ENCODE peak calls at places on chromosomes 7 and 10, in six cellular contexts. T, O, I, C, A and V are unnamed samples.

GRCh38 chr7:1646391-1646790 is 23.7 kb upstream of the ELFN1 start:
- DNase-seq in T (no peak), O (no peak), I (no peak), C (no peak), A (no peak), V (no peak)

GRCh38 chr7:139059905-139060304 is 24.1 kb upstream of the ZC3HAV1L start:
- DNase-seq in T (no peak), O (no peak), I (no peak), C (no peak), A (no peak), V (no peak)

GRCh38 chr10:58453098-58453497 is 59.6 kb upstream of the BICC1 start:
- DNase-seq in T (no peak), O (peak), I (no peak), C (no peak), A (no peak), V (no peak)

GRCh38 chr10:100775346-100775745 is 30.0 kb downstream of the PAX2 start:
- DNase-seq in T (no peak), O (no peak), I (no peak), C (no peak), A (no peak), V (no peak)

GRCh38 chr10:77245953-77246352 is 391.7 kb downstream of the KCNMA1 start:
- DNase-seq in T (no peak), O (peak), I (peak), C (no peak), A (no peak), V (no peak)

GRCh38 chr7:19575909-19576557 is 132.8 kb downstream of the POLR1F start:
- DNase-seq in T (no peak), O (no peak), I (no peak), C (no peak), A (no peak), V (no peak)

GRCh38 chr7:151038951-151039849 is 9.1 kb upstream of the ASIC3 start:
- DNase-seq in T (no peak), O (peak), I (peak), C (no peak), A (no peak), V (peak)

GRCh38 chr10:71234970-71235681 is 22.8 kb downstream of the UNC5B start:
- DNase-seq in T (no peak), O (peak), I (peak), C (no peak), A (no peak), V (no peak)

GRCh38 chr10:29703276-29703675 is 68.5 kb upstream of the SVIL start:
- DNase-seq in T (no peak), O (no peak), I (no peak), C (no peak), A (no peak), V (no peak)

GRCh38 chr10:76329891-76330575 is 898.6 kb downstream of the LRMDA start:
- DNase-seq in T (no peak), O (peak), I (peak), C (no peak), A (no peak), V (peak)

GRCh38 chr7:20744913-20745587 is 41.6 kb downstream of the SP8 start:
- DNase-seq in T (no peak), O (no peak), I (no peak), C (no peak), A (no peak), V (peak)

GRCh38 chr10:69797959-69798358 is 3.7 kb upstream of the COL13A1 start:
- DNase-seq in T (no peak), O (no peak), I (no peak), C (no peak), A (no peak), V (no peak)
- H4K91ac ChIP-seq in T (no peak), O (no peak), I (no peak), C (no peak), A (no peak), V (no peak)

GRCh38 chr10:96831867-96832720 is at the start of gene LCOR:
- DNase-seq in T (peak), O (peak), I (peak), C (peak), A (no peak), V (peak)
- H3K4ac ChIP-seq in T (no peak), O (peak), I (peak), C (no peak), A (peak), V (peak)

DNA sequence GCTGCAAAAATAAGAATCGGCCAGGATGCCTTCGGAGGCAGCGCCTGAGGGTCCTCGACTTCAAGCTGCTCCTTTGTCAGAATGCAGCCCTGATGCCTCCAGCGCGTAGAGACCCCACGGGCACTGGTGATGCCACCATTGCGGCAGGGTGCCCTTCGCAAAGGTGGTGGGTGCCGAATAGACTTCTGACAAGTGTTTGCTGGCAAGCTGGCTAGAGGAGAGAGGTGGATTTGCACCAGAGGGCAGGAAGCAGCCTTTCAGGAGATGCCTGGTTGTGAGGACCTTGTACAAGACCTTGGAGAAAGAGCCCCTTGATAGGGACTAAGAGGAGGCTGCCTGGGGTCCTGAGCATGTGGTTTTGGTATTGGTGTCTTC is 103.2 kb upstream of the PPIF start:
- DNase-seq in T (no peak), O (no peak), I (no peak), C (no peak), A (no peak), V (no peak)
- H3K4me2 ChIP-seq in T (peak), O (peak), I (no peak), C (peak), A (peak), V (peak)

GRCh38 chr10:14010083-14010551 is 320.6 kb downstream of the FRMD4A start:
- DNase-seq in T (no peak), O (peak), I (peak), C (no peak), A (no peak), V (no peak)
- H4K91ac ChIP-seq in T (no peak), O (no peak), I (peak), C (no peak), A (no peak), V (no peak)

DNA sequence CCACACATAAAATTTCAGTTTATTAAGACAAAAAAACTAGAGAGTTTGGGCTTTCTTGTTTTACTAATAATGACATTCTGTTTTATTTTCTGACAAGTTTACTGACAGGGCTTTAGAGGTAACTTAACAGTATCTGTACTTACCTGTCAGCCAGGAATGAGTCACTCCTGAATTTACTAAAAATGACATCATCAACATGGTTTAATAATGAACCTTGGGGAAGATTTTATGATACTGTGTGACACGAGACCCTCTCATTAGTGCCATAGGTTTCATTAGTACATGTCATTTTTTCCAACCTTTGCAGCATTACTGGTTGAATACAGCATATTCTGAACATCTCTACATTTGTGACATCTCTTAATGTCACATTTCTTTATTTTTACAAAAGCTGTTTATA is 131.1 kb downstream of the KCND2 start:
- DNase-seq in T (no peak), O (peak), I (no peak), C (no peak), A (no peak), V (no peak)
- H3K4ac ChIP-seq in T (no peak), O (no peak), I (no peak), C (no peak), A (no peak), V (no peak)

GRCh38 chr10:34537629-34538231 is 277.4 kb downstream of the PARD3 start:
- DNase-seq in T (no peak), O (peak), I (no peak), C (no peak), A (no peak), V (no peak)
- H3K4me2 ChIP-seq in T (no peak), O (no peak), I (peak), C (no peak), A (no peak), V (no peak)

GRCh38 chr10:23543696-23544095 is 104.8 kb downstream of the OTUD1 start:
- DNase-seq in T (no peak), O (no peak), I (no peak), C (no peak), A (no peak), V (no peak)
- H4K91ac ChIP-seq in T (no peak), O (no peak), I (no peak), C (no peak), A (no peak), V (no peak)

DNA sequence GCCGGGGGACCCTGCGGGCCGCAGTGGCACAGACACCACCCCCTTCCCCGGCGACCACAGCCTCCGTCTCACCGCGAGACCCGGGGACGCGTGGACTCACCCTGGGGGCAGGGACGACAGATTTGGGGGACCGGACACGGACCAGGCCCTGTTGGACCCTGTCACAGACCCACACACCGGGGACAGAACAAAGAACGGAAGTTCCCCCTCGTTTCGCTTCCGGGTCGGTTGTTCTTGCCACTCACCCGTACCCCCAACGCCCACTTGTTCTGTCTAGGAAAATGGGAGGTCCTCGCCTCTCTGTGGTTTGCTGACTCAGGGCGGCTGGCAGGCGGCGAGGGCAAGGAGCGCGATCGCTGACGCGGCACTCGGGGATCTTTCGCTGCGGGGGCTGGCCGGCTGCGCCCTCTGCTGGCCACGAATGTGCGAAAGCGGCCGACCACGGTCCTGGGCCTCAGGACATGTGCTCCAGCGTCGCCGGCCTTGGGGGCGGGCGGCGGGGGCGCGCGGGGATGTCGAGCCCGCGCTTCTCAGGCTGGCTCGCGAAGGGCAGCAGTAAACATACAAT is at the start of gene ZNF3:
- DNase-seq in T (peak), O (peak), I (peak), C (peak), A (peak), V (peak)
- H3K4ac ChIP-seq in T (peak), O (peak), I (peak), C (no peak), A (peak), V (peak)

GRCh38 chr10:68135362-68135761 is 26.1 kb downstream of the MYPN start:
- DNase-seq in T (no peak), O (peak), I (peak), C (no peak), A (no peak), V (no peak)

GRCh38 chr10:68137174-68137573 is 27.9 kb downstream of the MYPN start:
- DNase-seq in T (no peak), O (no peak), I (peak), C (no peak), A (no peak), V (no peak)

GRCh38 chr10:68133553-68133952 is 24.3 kb downstream of the MYPN start:
- DNase-seq in T (no peak), O (no peak), I (peak), C (no peak), A (no peak), V (no peak)

GRCh38 chr10:68138526-68138925 is 29.2 kb downstream of the MYPN start:
- DNase-seq in T (no peak), O (no peak), I (no peak), C (no peak), A (no peak), V (no peak)

DNA sequence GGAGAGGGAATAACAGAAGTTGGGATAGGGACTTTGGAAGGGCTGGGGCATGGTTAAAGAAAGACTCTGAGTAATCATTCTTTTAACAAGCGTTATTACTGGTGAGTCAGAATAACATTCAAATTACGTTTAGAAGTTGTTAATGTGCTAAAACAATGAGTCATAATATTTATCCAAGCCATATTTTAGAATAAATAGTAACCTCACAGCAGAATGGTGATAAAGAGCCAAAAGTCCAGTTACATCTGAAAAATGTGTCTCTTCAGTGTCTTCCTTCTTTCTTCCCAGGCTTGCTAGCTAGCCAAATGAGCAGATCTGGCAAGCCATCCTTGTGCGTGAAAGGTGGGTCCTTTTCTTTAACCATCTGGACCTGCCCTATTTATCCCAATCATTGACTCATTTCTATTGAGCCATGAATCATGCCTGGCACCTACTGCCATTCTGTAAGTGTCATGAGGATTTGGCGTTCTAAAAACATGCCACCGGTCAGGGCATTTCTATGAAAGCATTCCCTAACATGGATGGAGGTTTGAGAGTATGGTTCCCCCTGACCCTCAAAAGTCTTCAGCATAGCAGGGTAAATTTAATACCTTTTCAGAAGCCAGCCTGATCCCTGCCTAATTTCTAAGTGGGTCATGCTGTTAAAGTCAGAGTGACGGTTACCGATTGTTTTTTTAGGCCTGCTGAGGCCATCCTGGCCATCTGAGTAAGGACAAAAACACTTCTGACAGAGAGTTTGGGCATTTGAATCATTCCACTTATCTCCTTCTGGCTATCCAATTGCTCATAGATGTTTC is 26.8 kb downstream of the MYPN start:
- DNase-seq in T (no peak), O (peak), I (peak), C (no peak), A (peak), V (peak)
- H3K4me2 ChIP-seq in T (no peak), O (no peak), I (peak), C (no peak), A (no peak), V (no peak)